ENCODE peak calls at places on chromosomes 2 and 18, in five cellular contexts. R is Daoy; X is retina; O is MCF 10A; L is activated CD4-positive, alpha-beta T cell treated with anti-CD3 and anti-CD28 coated beads, Interleukin-2, amount 10 ng/mL, durations not matched to agents 7 days and 5 days. Y is an unnamed sample.

GRCh38 chr2:102050854-102051391 is 59.2 kb downstream of the IL1R2 start:
- DNase-seq in R (no peak), L (no peak), O (peak), X (no peak), Y (no peak)

GRCh38 chr2:238113611-238114010 is 13.5 kb downstream of the ESPNL start:
- DNase-seq in R (no peak), O (no peak), X (no peak), L (no peak), Y (no peak)

GRCh38 chr2:188235364-188235763 is 56.3 kb upstream of the GULP1 start:
- DNase-seq in X (no peak), R (peak), L (no peak), O (no peak), Y (no peak)

GRCh38 chr2:14454102-14454676 is 178.3 kb upstream of the LRATD1 start:
- DNase-seq in X (no peak), R (no peak), O (no peak), L (no peak), Y (no peak)

GRCh38 chr2:173979721-173980351 is 14.7 kb upstream of the SP3 start:
- DNase-seq in X (no peak), R (no peak), L (no peak), O (no peak), Y (no peak)

GRCh38 chr2:219500135-219500534 is 1.4 kb downstream of the GMPPA start:
- DNase-seq in O (no peak), X (no peak), R (no peak), L (no peak), Y (no peak)

GRCh38 chr2:38666578-38666926 is 638 bp downstream of the GALM start:
- DNase-seq in O (no peak), L (peak), R (no peak), X (no peak), Y (no peak)

GRCh38 chr18:9575558-9575957 is 38.8 kb downstream of the PPP4R1 start:
- DNase-seq in O (peak), X (peak), R (peak), L (peak), Y (peak)

GRCh38 chr2:198283149-198283548 is 478.8 kb downstream of the PLCL1 start:
- DNase-seq in L (no peak), R (no peak), X (no peak), O (no peak), Y (no peak)

GRCh38 chr18:21194871-21195771 is 46.9 kb upstream of the GREB1L start:
- DNase-seq in L (no peak), R (peak), O (peak), X (peak), Y (no peak)